ENCODE peak calls at places on chromosome 5, in five cellular contexts. S, Y, L, M and P are unnamed samples.

GRCh38 chr5:72325566-72326297 is 5.6 kb downstream of the PTCD2 start:
- DNase-seq in S (no peak), Y (no peak), L (peak), M (no peak), P (no peak)

GRCh38 chr5:147098233-147098790 is 136.5 kb upstream of the STK32A start:
- DNase-seq in S (peak), Y (peak), L (peak), M (no peak), P (no peak)

GRCh38 chr5:173056783-173057061 is 570 bp downstream of the CREBRF start:
- DNase-seq in S (no peak), Y (no peak), L (no peak), M (no peak), P (no peak)

GRCh38 chr5:33297760-33298216 is 143.0 kb upstream of the TARS1 start:
- DNase-seq in S (no peak), Y (peak), L (no peak), M (no peak), P (no peak)

GRCh38 chr5:162274684-162275083 is 207.1 kb downstream of the GABRG2 start:
- DNase-seq in S (no peak), Y (no peak), L (no peak), M (no peak), P (no peak)

GRCh38 chr5:157571357-157571827 is 4.2 kb downstream of the ADAM19 start:
- DNase-seq in S (no peak), Y (no peak), L (peak), M (no peak), P (no peak)

GRCh38 chr5:107553063-107553676 is 117.6 kb downstream of the EFNA5 start:
- DNase-seq in S (no peak), Y (peak), L (no peak), M (no peak), P (no peak)

GRCh38 chr5:84494453-84494852 is 109.8 kb upstream of the EDIL3 start:
- DNase-seq in S (no peak), Y (no peak), L (peak), M (no peak), P (peak)

GRCh38 chr5:77312411-77312810 is 101.9 kb downstream of the PDE8B start:
- DNase-seq in S (no peak), Y (no peak), L (peak), M (no peak), P (no peak)

GRCh38 chr5:160007610-160008009 is 1.3 kb upstream of the TTC1 start:
- DNase-seq in S (no peak), Y (no peak), L (no peak), M (no peak), P (no peak)

GRCh38 chr5:113510836-113511451 is 2.5 kb upstream of the YTHDC2 start:
- DNase-seq in S (no peak), Y (no peak), L (peak), M (no peak), P (no peak)

GRCh38 chr5:137342764-137343163 is 156.4 kb downstream of the SPOCK1 start:
- DNase-seq in S (no peak), Y (no peak), L (no peak), M (no peak), P (no peak)

GRCh38 chr5:24773241-24773640 is 128.5 kb upstream of the CDH10 start:
- DNase-seq in S (no peak), Y (no peak), L (no peak), M (no peak), P (no peak)

GRCh38 chr5:116272281-116272941 is 187.6 kb downstream of the COMMD10 start:
- DNase-seq in S (no peak), Y (peak), L (peak), M (no peak), P (no peak)

GRCh38 chr5:142319560-142320426 is 5.0 kb downstream of the SPRY4 start:
- DNase-seq in S (no peak), Y (no peak), L (no peak), M (no peak), P (no peak)

GRCh38 chr5:173327948-173328895 is at the start of gene STC2:
- DNase-seq in S (peak), Y (peak), L (peak), M (no peak), P (peak)

GRCh38 chr5:72064801-72065570 is 42.3 kb upstream of the MAP1B start:
- DNase-seq in S (no peak), Y (no peak), L (no peak), M (no peak), P (no peak)

GRCh38 chr5:60820593-60821487 is 23.2 kb downstream of the ELOVL7 start:
- DNase-seq in S (no peak), Y (no peak), L (no peak), M (no peak), P (no peak)

GRCh38 chr5:126801174-126801991 is 24.4 kb downstream of the LMNB1 start:
- DNase-seq in S (no peak), Y (no peak), L (no peak), M (no peak), P (no peak)

GRCh38 chr5:96717874-96718273 is 55.7 kb downstream of the CAST start:
- DNase-seq in S (no peak), Y (no peak), L (no peak), M (no peak), P (no peak)

GRCh38 chr5:96718635-96719077 is 56.5 kb downstream of the CAST start:
- DNase-seq in S (no peak), Y (no peak), L (no peak), M (peak), P (no peak)

GRCh38 chr5:96720408-96720807 is 58.2 kb downstream of the CAST start:
- DNase-seq in S (no peak), Y (no peak), L (no peak), M (no peak), P (no peak)

GRCh38 chr5:96725257-96725656 is 63.1 kb downstream of the CAST start:
- DNase-seq in S (no peak), Y (no peak), L (no peak), M (no peak), P (no peak)

GRCh38 chr5:96721351-96721970 is 59.3 kb downstream of the CAST start:
- DNase-seq in S (no peak), Y (no peak), L (peak), M (no peak), P (no peak)
- H3K4me3 ChIP-seq in S (no peak), Y (no peak), L (no peak), M (no peak), P (no peak)

DNA sequence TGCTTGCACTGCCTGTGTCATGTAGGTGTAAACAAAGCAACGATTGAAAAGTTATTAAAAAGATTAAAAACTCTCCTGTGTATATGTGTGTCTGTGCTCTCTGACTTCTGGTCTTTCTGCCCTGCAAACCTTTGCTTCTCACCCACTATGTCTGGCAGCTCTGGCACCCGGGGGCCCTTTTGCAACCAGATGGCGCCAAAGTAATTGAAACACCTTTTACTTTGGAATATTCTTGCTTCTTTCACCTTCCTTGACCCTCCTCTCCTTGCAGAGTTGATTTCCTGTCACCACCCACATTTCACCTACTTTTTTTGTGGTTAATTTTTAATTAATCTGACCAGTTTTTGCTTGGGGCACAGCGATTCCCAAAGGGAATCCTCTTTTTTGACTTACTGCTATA is 275.5 kb downstream of the ARHGEF28 start:
- DNase-seq in S (peak), Y (no peak), L (no peak), M (no peak), P (no peak)
- TF ChIP-seq CTCF in S (no peak), Y (peak), L (no peak), M (no peak), P (no peak)

DNA sequence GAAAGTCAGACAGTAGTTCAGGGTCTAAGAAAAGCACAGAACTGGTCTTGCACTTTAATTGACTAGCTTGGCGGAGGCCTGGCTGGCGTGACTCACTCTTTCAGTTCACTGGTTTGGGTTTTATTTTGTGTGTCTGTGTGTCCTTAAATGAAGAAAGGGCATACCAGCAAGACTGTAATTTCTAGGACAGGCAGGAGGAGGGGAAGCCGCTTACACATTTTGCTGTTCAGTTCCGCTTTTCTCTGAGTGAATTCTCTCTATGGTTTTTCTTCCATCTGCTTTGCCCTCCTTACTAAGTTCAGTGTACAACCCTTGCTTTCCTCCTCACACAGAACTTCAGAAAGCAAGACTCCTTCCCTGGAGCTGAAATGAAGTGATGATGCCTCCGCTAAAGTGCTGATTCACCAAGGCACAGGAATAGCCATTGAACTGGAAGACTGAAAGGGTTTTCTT is 150.8 kb downstream of the MEF2C start:
- DNase-seq in S (no peak), Y (no peak), L (no peak), M (no peak), P (no peak)
- H3K4me3 ChIP-seq in S (no peak), Y (no peak), L (no peak), M (no peak), P (no peak)

GRCh38 chr5:154435226-154435625 is 10.6 kb upstream of the SAP30L start:
- DNase-seq in S (no peak), Y (no peak), L (no peak), M (no peak), P (no peak)
- TF ChIP-seq CTCF in S (no peak), Y (no peak), L (no peak), M (no peak), P (no peak)